ENCODE peak calls at places on chromosome 12, in six cellular contexts. C is GM04504; F is adrenal gland; U is stimulated activated CD8-positive, alpha-beta memory T cell treated with anti-CD3 and anti-CD28 coated beads, Interleukin-7, amount 100 ng/mL, for 1 hour; L is stimulated activated CD4-positive, alpha-beta T cell treated with anti-CD3 and anti-CD28 coated beads, Interleukin-4, amount 100 ng/mL, for 24 hours; Y is activated T-cell treated with anti-CD3 and anti-CD28 coated beads for 1 hour. V is an unnamed sample.

GRCh38 chr12:2959508-2960431 is 573 bp downstream of the TEAD4 start:
- DNase-seq in C (peak; percentile 43), F (peak; percentile 37), U (no peak), L (no peak), Y (no peak), V (peak; percentile 80)

GRCh38 chr12:3101309-3102022 is 24.3 kb downstream of the TSPAN9 start:
- DNase-seq in C (no peak), F (no peak), U (no peak), L (no peak), Y (no peak), V (no peak)

GRCh38 chr12:104054681-104055346 is 4.8 kb upstream of the GLT8D2 start:
- DNase-seq in C (no peak), F (no peak), U (no peak), L (no peak), Y (no peak), V (no peak)

GRCh38 chr12:109727039-109727723 is 13.6 kb downstream of the FAM222A start:
- DNase-seq in C (no peak), F (peak; percentile 38), U (no peak), L (no peak), Y (no peak), V (peak; percentile 31)

GRCh38 chr12:75389061-75389460 is 1.8 kb upstream of the GLIPR1L2 start:
- DNase-seq in C (no peak), F (no peak), U (no peak), L (no peak), Y (no peak), V (no peak)

GRCh38 chr12:3809357-3810015 is 56.6 kb upstream of the CRACR2A start:
- DNase-seq in C (no peak), F (no peak), U (no peak), L (no peak), Y (no peak), V (no peak)

GRCh38 chr12:113748707-113749432 is 217.3 kb downstream of the RBM19 start:
- DNase-seq in C (no peak), F (no peak), U (no peak), L (no peak), Y (no peak), V (no peak)

GRCh38 chr12:80044694-80045046 is 54.7 kb upstream of the OTOGL start:
- DNase-seq in C (peak; percentile 69), F (no peak), U (no peak), L (no peak), Y (no peak), V (no peak)

GRCh38 chr12:76274699-76275098 is 73.5 kb downstream of the BBS10 start:
- DNase-seq in C (peak; percentile 43), F (no peak), U (no peak), L (peak; percentile 47), Y (no peak), V (no peak)

GRCh38 chr12:105485321-105485910 is 154.9 kb downstream of the C12orf75 start:
- DNase-seq in C (no peak), F (peak; percentile 75), U (no peak), L (no peak), Y (no peak), V (peak; percentile 72)